ENCODE peak calls at places on chromosome 17, in four cellular contexts. L, M, N and H are unnamed samples.

GRCh38 chr17:2023692-2024571 is 1.2 kb downstream of the RTN4RL1 start:
- DNase-seq in L (peak; percentile 43), M (peak; percentile 7), N (no peak), H (peak; percentile 90)

GRCh38 chr17:43952351-43952723 is 1.4 kb downstream of the PYY start:
- DNase-seq in L (no peak), M (no peak), N (no peak), H (no peak)

GRCh38 chr17:41340934-41341861 is 9.4 kb downstream of the KRT33A start:
- DNase-seq in L (no peak), M (no peak), N (no peak), H (no peak)

GRCh38 chr17:27367121-27367981 is 73.4 kb downstream of the WSB1 start:
- DNase-seq in L (no peak), M (no peak), N (peak; percentile 51), H (no peak)

GRCh38 chr17:39533891-39534290 is 72.6 kb downstream of the CDK12 start:
- DNase-seq in L (no peak), M (no peak), N (no peak), H (no peak)

GRCh38 chr17:78934681-78935418 is 9.7 kb upstream of the TIMP2 start:
- DNase-seq in L (peak; percentile 29), M (no peak), N (no peak), H (no peak)

GRCh38 chr17:83160443-83161297 is 81.3 kb downstream of the METRNL start:
- DNase-seq in L (no peak), M (no peak), N (peak; percentile 90), H (no peak)

GRCh38 chr17:49151996-49152395 is 19.4 kb downstream of the B4GALNT2 start:
- DNase-seq in L (no peak), M (no peak), N (no peak), H (no peak)